ENCODE peak calls at places on chromosomes 11 and 22, in nine cellular contexts. L is choroid plexus epithelial cell, Z is endothelial cell of umbilical vein, I is ovary, R is coronary artery, T is A549, X is heart left ventricle, Y is astrocyte, V is suprapubic skin. D is an unnamed sample.

GRCh38 chr11:35935390-35935789 is 8.5 kb upstream of the LDLRAD3 start:
- DNase-seq in V (no peak), Y (no peak), R (no peak), X (no peak), T (no peak), L (no peak), I (no peak), Z (no peak), D (no peak)

GRCh38 chr11:9601041-9601875 is 27.8 kb downstream of the WEE1 start:
- DNase-seq in X (no peak), L (peak), R (no peak), I (no peak), V (peak), Y (no peak), Z (no peak), T (no peak), D (no peak)

GRCh38 chr11:11408436-11409221 is 55.6 kb upstream of the CSNK2A3 start:
- DNase-seq in T (no peak), X (no peak), V (no peak), I (no peak), Y (peak), R (no peak), L (no peak), Z (no peak), D (no peak)

GRCh38 chr11:124070906-124071621 is 29.9 kb upstream of the OR10G7 start:
- DNase-seq in R (no peak), X (peak), I (peak), V (no peak), L (peak), Y (peak), T (peak), Z (peak), D (no peak)

GRCh38 chr11:19374189-19374588 is 133.4 kb upstream of the E2F8 start:
- DNase-seq in Z (peak), V (no peak), L (peak), R (peak), I (no peak), X (no peak), Y (peak), T (peak), D (no peak)

GRCh38 chr22:18101536-18101935 is 9.1 kb upstream of the TUBA8 start:
- DNase-seq in X (no peak), V (no peak), I (no peak), L (no peak), R (no peak), Z (no peak), Y (no peak), T (no peak), D (no peak)

GRCh38 chr11:29260939-29261705 is 755.7 kb downstream of the KCNA4 start:
- DNase-seq in V (no peak), R (no peak), L (peak), X (no peak), Z (peak), T (peak), I (no peak), Y (peak), D (no peak)

GRCh38 chr11:118171274-118172062 is 5.0 kb downstream of the SCN2B start:
- DNase-seq in R (no peak), Z (peak), X (peak), Y (peak), V (peak), L (peak), T (peak), I (peak), D (peak)

GRCh38 chr11:72678524-72678923 is 4.3 kb upstream of the PDE2A start:
- DNase-seq in T (no peak), Y (no peak), L (no peak), Z (no peak), V (no peak), X (no peak), I (no peak), R (no peak), D (no peak)

GRCh38 chr11:19821993-19822392 is 109.4 kb downstream of the NAV2 start:
- DNase-seq in I (no peak), T (no peak), X (no peak), Z (no peak), R (no peak), L (no peak), V (no peak), Y (no peak), D (no peak)

GRCh38 chr22:37745548-37746365 is 48.9 kb downstream of the TRIOBP start:
- DNase-seq in L (peak), I (peak), Y (peak), X (peak), R (peak), Z (peak), T (peak), V (peak), D (peak)

DNA sequence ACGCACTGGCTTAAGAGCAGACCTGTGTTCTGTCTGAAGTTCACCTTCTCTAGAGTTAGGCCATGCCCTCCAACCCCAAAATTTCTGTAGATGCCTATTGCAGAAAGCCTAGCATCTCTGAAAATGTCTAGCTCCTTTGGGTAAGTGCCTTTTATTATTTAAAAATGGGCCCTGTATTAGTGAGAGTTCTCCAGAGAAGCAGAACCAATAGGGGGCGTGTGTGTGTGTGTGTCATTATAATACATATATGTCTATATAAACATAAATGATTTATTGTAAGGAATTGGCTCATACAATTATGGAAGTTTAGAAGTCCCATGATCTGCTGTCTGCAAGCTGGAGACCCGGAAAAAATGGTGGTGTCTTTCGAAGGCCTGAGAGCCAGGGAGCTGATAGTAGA is 144.7 kb downstream of the TTC17 start:
- DNase-seq in I (no peak), R (no peak), V (no peak), X (no peak), T (no peak), L (peak), Y (no peak), Z (no peak), D (no peak)
- TF ChIP-seq CTCF in I (no peak), R (no peak), V (no peak), X (no peak), T (no peak), L (peak), Y (no peak), Z (no peak), D (no peak)

GRCh38 chr11:121067026-121067425 is 34.0 kb upstream of the TECTA start:
- DNase-seq in L (peak), Y (no peak), R (no peak), V (no peak), I (no peak), T (no peak), X (no peak), Z (no peak), D (no peak)

GRCh38 chr11:121067453-121067852 is 33.6 kb upstream of the TECTA start:
- DNase-seq in X (no peak), I (no peak), Z (peak), T (peak), R (no peak), V (no peak), L (peak), Y (no peak), D (no peak)

GRCh38 chr11:121059605-121060004 is 35.7 kb downstream of the TBCEL start:
- DNase-seq in L (peak), Z (no peak), Y (no peak), I (no peak), R (no peak), T (no peak), V (no peak), X (no peak), D (no peak)

GRCh38 chr11:121066623-121067022 is 34.4 kb upstream of the TECTA start:
- DNase-seq in I (no peak), Y (no peak), Z (no peak), T (no peak), R (no peak), V (no peak), X (no peak), L (no peak), D (no peak)

GRCh38 chr11:121063728-121064127 is 37.3 kb upstream of the TECTA start:
- DNase-seq in X (no peak), T (peak), I (no peak), R (no peak), L (peak), V (no peak), Z (no peak), Y (no peak), D (no peak)
- TF ChIP-seq CTCF in X (peak), T (no peak), I (no peak), R (no peak), L (peak), V (no peak), Z (peak), Y (peak), D (peak)

DNA sequence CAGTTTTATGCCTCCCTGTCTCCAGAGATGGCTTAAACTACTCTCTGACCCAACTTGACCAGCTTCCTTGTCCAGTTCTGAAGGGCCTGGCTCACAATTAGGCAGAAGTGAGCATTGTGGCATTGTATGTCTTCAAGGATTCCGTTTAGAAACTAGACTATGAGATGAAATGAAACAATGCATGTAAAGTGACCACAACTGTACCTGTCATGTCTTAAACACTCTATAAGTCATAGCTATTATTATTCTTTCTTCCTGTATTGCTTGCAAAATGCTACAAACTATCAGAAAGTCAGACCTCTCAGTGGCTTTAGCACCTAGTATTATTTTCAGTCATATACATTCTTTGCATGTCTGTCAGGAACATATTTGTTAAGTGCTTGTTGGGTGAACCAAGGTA is 127.9 kb upstream of the MTMR2 start:
- DNase-seq in L (no peak), X (no peak), R (no peak), Y (no peak), T (no peak), I (no peak), V (no peak), Z (no peak), D (no peak)
- TF ChIP-seq CTCF in L (no peak), X (no peak), R (no peak), Y (no peak), T (no peak), I (no peak), V (no peak), Z (no peak), D (no peak)

GRCh38 chr11:122115520-122116343 is at the start of gene BLID:
- DNase-seq in R (no peak), V (no peak), T (peak), Y (no peak), L (peak), Z (peak), X (no peak), I (peak), D (no peak)
- TF ChIP-seq CTCF in R (no peak), V (peak), T (peak), Y (peak), L (peak), Z (peak), X (peak), I (no peak), D (peak)

DNA sequence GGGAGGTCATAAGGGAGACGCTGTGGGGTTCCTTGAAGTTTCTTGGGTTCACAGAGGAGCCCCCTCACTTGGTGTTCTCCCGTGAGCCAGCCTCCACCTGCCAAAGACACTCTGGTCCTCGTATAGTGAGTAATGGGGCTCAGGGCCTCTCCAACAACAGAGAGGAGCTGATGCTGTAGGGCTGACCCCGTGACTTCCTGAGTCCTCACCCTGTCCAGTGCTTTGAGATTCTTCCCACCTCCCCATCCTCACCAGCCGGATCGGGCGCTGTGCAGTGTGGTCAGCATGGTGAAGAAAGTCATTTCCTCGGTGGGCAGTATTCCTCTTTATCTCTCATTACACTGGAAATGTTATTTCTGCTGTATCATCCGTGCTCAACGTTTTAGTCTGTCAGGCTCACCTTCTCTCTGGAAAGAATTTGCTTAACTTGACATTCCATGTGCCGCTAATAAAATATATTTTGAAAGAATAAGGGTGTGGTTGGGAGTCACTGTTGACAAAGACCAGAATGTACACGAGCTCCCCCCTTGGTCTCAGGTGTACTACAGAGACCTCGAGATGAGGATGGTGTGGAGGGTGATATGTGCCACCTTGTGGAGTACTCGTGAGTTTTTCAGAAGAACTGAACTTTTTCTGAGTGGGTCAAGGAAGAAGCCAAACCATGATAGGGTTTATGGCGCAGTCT is 25.7 kb upstream of the SCGB1A1 start:
- DNase-seq in I (no peak), V (no peak), X (no peak), L (no peak), T (peak), Y (no peak), Z (no peak), R (no peak), D (no peak)
- TF ChIP-seq CTCF in I (no peak), V (no peak), X (no peak), L (peak), T (peak), Y (no peak), Z (no peak), R (no peak), D (peak)

GRCh38 chr22:50560034-50560433 is 2.7 kb downstream of the SYCE3 start:
- DNase-seq in T (no peak), Z (no peak), I (no peak), R (no peak), V (no peak), Y (no peak), L (no peak), X (no peak), D (no peak)

GRCh38 chr22:50563410-50564160 is 866 bp upstream of the SYCE3 start:
- DNase-seq in X (no peak), I (no peak), L (no peak), V (no peak), R (no peak), Z (no peak), Y (no peak), T (no peak), D (no peak)

GRCh38 chr22:50561401-50562074 is 1.2 kb downstream of the SYCE3 start:
- DNase-seq in I (no peak), Y (no peak), V (no peak), X (no peak), T (no peak), Z (no peak), L (no peak), R (no peak), D (no peak)

GRCh38 chr22:50564289-50564688 is 1.6 kb upstream of the SYCE3 start:
- DNase-seq in Z (no peak), X (no peak), I (no peak), L (no peak), R (no peak), T (no peak), Y (no peak), V (no peak), D (no peak)

DNA sequence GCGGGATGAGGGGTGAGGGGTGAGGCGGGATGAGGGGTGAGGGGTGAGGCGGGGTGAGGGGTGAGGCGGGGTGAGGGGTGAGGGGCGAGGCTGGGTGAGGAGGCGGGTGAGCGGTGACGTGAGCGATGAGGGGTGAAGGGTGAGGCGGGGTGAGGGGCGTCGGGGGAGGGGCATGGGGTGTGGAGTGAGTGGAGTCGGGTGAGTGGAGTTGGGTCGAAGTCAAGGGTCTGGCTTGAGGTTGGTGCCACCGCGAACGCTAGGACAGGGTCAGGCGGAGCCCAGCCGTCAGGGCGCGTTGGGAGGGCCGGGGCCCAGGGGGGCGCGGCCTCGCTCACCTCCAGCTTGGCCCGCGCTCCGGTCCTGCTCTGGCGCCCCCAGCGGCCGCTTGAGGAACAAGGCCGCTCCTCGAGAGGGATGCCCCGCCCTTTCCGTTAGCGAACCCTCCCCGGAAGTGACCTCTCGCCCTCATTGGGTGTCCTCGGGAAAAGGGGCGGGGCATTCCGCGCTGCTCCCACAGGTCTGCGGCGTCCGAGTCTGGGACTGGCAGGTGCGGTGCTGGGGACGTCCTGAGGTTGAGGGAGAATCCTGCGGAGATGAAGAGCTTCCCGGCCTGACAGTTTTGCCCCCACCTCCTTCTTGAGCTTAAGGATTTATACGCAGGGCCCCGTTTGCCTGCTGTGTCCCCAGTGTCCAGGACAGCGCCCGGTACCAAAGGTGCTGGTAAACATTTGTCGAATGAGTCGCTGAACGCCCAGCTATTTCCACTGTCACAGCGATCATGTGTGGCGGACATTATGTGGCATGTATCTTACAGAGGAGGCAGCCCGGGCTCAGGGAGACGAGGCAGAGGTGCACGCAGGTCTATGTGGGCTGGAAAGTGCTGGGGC is at the start of gene SYCE3:
- DNase-seq in Z (peak), Y (peak), R (peak), V (peak), X (peak), T (peak), L (peak), I (peak), D (peak)
- TF ChIP-seq CTCF in Z (peak), Y (peak), R (peak), V (peak), X (peak), T (peak), L (peak), I (peak), D (peak)

GRCh38 chr22:25131198-25131887 is 68.3 kb upstream of the CRYBB3 start:
- DNase-seq in X (no peak), L (no peak), T (no peak), Y (no peak), Z (no peak), R (no peak), V (no peak), I (no peak), D (no peak)
- TF ChIP-seq CTCF in X (no peak), L (no peak), T (no peak), Y (no peak), Z (peak), R (no peak), V (no peak), I (no peak), D (no peak)

GRCh38 chr22:31199187-31199586 is 12.9 kb upstream of the LIMK2 start:
- DNase-seq in Y (no peak), T (no peak), V (no peak), X (no peak), Z (no peak), R (no peak), I (no peak), L (peak), D (no peak)
- TF ChIP-seq CTCF in Y (peak), T (no peak), V (no peak), X (no peak), Z (peak), R (no peak), I (no peak), L (peak), D (peak)

DNA sequence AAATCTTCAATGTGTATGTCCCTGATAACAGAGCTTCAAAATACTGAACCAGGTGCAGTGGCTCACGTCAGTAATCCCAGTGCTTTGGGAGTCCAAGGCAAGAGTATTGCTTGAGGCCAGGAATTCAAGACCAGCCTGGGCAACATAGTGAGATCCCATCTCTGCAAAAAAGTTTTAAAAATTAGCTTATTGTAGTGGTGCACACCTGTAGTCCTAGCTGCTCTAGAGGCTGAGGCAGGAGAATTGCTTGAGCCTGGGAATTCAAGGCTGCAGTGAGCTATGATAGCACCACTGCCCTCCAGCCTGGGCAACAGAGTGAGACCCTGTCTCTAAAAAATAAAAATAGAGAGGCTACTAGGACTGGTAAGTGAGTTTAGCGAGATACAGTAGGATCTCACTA is 84.0 kb downstream of the PACS1 start:
- DNase-seq in X (no peak), Y (no peak), R (no peak), I (no peak), L (no peak), Z (no peak), T (no peak), V (no peak), D (no peak)
- TF ChIP-seq CTCF in X (no peak), Y (no peak), R (no peak), I (no peak), L (no peak), Z (no peak), T (no peak), V (no peak), D (no peak)

GRCh38 chr11:62591448-62592215 is at the start of gene TUT1:
- DNase-seq in L (peak), Y (peak), R (peak), I (peak), T (peak), X (peak), Z (peak), V (peak), D (peak)
- TF ChIP-seq CTCF in L (no peak), Y (no peak), R (no peak), I (no peak), T (no peak), X (no peak), Z (no peak), V (no peak), D (no peak)

D was measured in type B pancreatic cell.